ENCODE peak calls at places on chromosomes 12 and 14, in ten cellular contexts. I is prostate gland, Y is body of pancreas, Q is H54, G is thyroid gland, M is stomach, D is lower leg skin, T is HCT116, R is suprapubic skin, S is A549. U is an unnamed sample.

GRCh38 chr14:105853089-105853906 is 326.9 kb downstream of the TMEM121 start:
- DNase-seq in I (no peak), Y (no peak), Q (no peak), G (no peak), M (no peak), D (no peak), T (no peak), R (peak), S (no peak), U (no peak)

GRCh38 chr14:104806625-104807465 is 5.9 kb downstream of the ZBTB42 start:
- DNase-seq in I (no peak), Y (no peak), Q (no peak), G (no peak), M (no peak), D (no peak), T (no peak), R (no peak), S (no peak), U (no peak)

GRCh38 chr14:23805761-23806160 is 147.8 kb upstream of the DHRS4 start:
- DNase-seq in I (no peak), Y (no peak), Q (no peak), G (no peak), M (no peak), D (no peak), T (no peak), R (no peak), S (no peak), U (no peak)

GRCh38 chr12:27595231-27595642 is 71.2 kb downstream of the PPFIBP1 start:
- DNase-seq in I (no peak), Y (peak), Q (no peak), G (peak), M (no peak), D (no peak), T (no peak), R (no peak), S (no peak), U (no peak)

GRCh38 chr14:75548544-75548943 is 26.3 kb downstream of the BATF start:
- DNase-seq in I (no peak), Y (peak), Q (no peak), G (no peak), M (no peak), D (no peak), T (no peak), R (no peak), S (no peak), U (no peak)

GRCh38 chr14:77212933-77213656 is 31.5 kb downstream of the TMEM63C start:
- DNase-seq in I (peak), Y (peak), Q (peak), G (peak), M (peak), D (no peak), T (peak), R (no peak), S (peak), U (peak)

GRCh38 chr12:94561943-94562411 is 88.4 kb downstream of the TMCC3 start:
- DNase-seq in I (peak), Y (peak), Q (no peak), G (peak), M (peak), D (no peak), T (no peak), R (no peak), S (no peak), U (no peak)

GRCh38 chr12:88952543-88952942 is 372.3 kb upstream of the KITLG start:
- DNase-seq in I (no peak), Y (peak), Q (no peak), G (no peak), M (peak), D (no peak), T (peak), R (no peak), S (no peak), U (no peak)

GRCh38 chr14:24317141-24317927 is 6.0 kb downstream of the LTB4R start:
- DNase-seq in I (no peak), Y (no peak), Q (peak), G (no peak), M (no peak), D (no peak), T (no peak), R (no peak), S (no peak), U (no peak)

GRCh38 chr12:84924956-84925355 is 12.4 kb upstream of the SLC6A15 start:
- DNase-seq in I (no peak), Y (no peak), Q (no peak), G (no peak), M (no peak), D (no peak), T (no peak), R (no peak), S (no peak), U (no peak)

GRCh38 chr12:122437656-122438121 is 15.2 kb upstream of the CLIP1 start:
- DNase-seq in I (peak), Y (peak), Q (peak), G (no peak), M (peak), D (peak), T (no peak), R (peak), S (no peak), U (no peak)

GRCh38 chr12:66290716-66291200 is 11.5 kb upstream of the HELB start:
- DNase-seq in I (no peak), Y (no peak), Q (no peak), G (no peak), M (no peak), D (no peak), T (no peak), R (no peak), S (no peak), U (peak)

GRCh38 chr12:6374028-6374780 is 1.2 kb downstream of the SCNN1A start:
- DNase-seq in I (no peak), Y (no peak), Q (no peak), G (peak), M (no peak), D (no peak), T (no peak), R (no peak), S (no peak), U (no peak)

GRCh38 chr12:117875652-117876491 is 92.9 kb downstream of the KSR2 start:
- DNase-seq in I (no peak), Y (no peak), Q (no peak), G (peak), M (no peak), D (no peak), T (no peak), R (no peak), S (no peak), U (peak)

GRCh38 chr14:51357250-51357649 is 117.2 kb downstream of the TMX1 start:
- DNase-seq in I (no peak), Y (no peak), Q (no peak), G (no peak), M (no peak), D (no peak), T (no peak), R (no peak), S (no peak), U (no peak)

GRCh38 chr14:78302841-78303240 is 132.7 kb downstream of the NRXN3 start:
- DNase-seq in I (no peak), Y (no peak), Q (no peak), G (no peak), M (no peak), D (no peak), T (no peak), R (no peak), S (no peak), U (peak)

GRCh38 chr14:52348796-52349195 is 34.7 kb downstream of the PTGER2 start:
- DNase-seq in I (no peak), Y (no peak), Q (no peak), G (no peak), M (no peak), D (no peak), T (no peak), R (no peak), S (no peak), U (no peak)

GRCh38 chr12:25713264-25713663 is 160.2 kb upstream of the LMNTD1 start:
- DNase-seq in I (no peak), Y (no peak), Q (no peak), G (no peak), M (no peak), D (no peak), T (no peak), R (no peak), S (no peak), U (no peak)

GRCh38 chr14:69268763-69269162 is 8.8 kb downstream of the GALNT16 start:
- DNase-seq in I (no peak), Y (no peak), Q (no peak), G (no peak), M (no peak), D (no peak), T (no peak), R (no peak), S (no peak), U (no peak)

GRCh38 chr12:113246478-113247122 is 25.3 kb downstream of the TPCN1 start:
- DNase-seq in I (peak), Y (no peak), Q (no peak), G (no peak), M (peak), D (no peak), T (no peak), R (no peak), S (no peak), U (no peak)

GRCh38 chr14:69261761-69262331 is 1.9 kb downstream of the GALNT16 start:
- DNase-seq in I (no peak), Y (no peak), Q (peak), G (no peak), M (no peak), D (no peak), T (no peak), R (peak), S (no peak), U (no peak)

GRCh38 chr12:71469235-71469873 is 29.8 kb downstream of the LGR5 start:
- DNase-seq in I (no peak), Y (no peak), Q (peak), G (no peak), M (no peak), D (no peak), T (peak), R (no peak), S (no peak), U (no peak)

GRCh38 chr12:29762637-29763300 is 21.0 kb downstream of the TMTC1 start:
- DNase-seq in I (peak), Y (no peak), Q (no peak), G (no peak), M (no peak), D (no peak), T (no peak), R (no peak), S (no peak), U (no peak)

GRCh38 chr14:55417955-55418354 is 6.3 kb upstream of the ATG14 start:
- DNase-seq in I (no peak), Y (no peak), Q (no peak), G (no peak), M (no peak), D (no peak), T (no peak), R (no peak), S (no peak), U (peak)

GRCh38 chr14:61174395-61175386 is 106.4 kb downstream of the TMEM30B start:
- DNase-seq in I (no peak), Y (no peak), Q (no peak), G (no peak), M (no peak), D (no peak), T (no peak), R (no peak), S (no peak), U (no peak)

GRCh38 chr14:77032483-77032853 is 4.0 kb upstream of the IRF2BPL start:
- DNase-seq in I (no peak), Y (no peak), Q (no peak), G (no peak), M (no peak), D (no peak), T (no peak), R (no peak), S (no peak), U (no peak)

GRCh38 chr12:130031571-130032189 is 127.9 kb upstream of the TMEM132D start:
- DNase-seq in I (no peak), Y (peak), Q (peak), G (peak), M (peak), D (no peak), T (no peak), R (no peak), S (peak), U (peak)

GRCh38 chr14:103422981-103423600 is 37.9 kb downstream of the MARK3 start:
- DNase-seq in I (no peak), Y (no peak), Q (no peak), G (no peak), M (no peak), D (no peak), T (no peak), R (no peak), S (no peak), U (no peak)

GRCh38 chr12:4586500-4586899 is 24.5 kb downstream of the DYRK4 start:
- DNase-seq in I (no peak), Y (no peak), Q (no peak), G (peak), M (no peak), D (no peak), T (no peak), R (no peak), S (no peak), U (no peak)

GRCh38 chr14:84458881-84459280 is 1071.1 kb upstream of the FLRT2 start:
- DNase-seq in I (no peak), Y (no peak), Q (no peak), G (peak), M (no peak), D (no peak), T (no peak), R (no peak), S (no peak), U (no peak)

GRCh38 chr14:68394719-68395117 is 398.1 kb downstream of the ZFP36L1 start:
- DNase-seq in I (no peak), Y (no peak), Q (no peak), G (no peak), M (no peak), D (no peak), T (no peak), R (no peak), S (no peak), U (no peak)

DNA sequence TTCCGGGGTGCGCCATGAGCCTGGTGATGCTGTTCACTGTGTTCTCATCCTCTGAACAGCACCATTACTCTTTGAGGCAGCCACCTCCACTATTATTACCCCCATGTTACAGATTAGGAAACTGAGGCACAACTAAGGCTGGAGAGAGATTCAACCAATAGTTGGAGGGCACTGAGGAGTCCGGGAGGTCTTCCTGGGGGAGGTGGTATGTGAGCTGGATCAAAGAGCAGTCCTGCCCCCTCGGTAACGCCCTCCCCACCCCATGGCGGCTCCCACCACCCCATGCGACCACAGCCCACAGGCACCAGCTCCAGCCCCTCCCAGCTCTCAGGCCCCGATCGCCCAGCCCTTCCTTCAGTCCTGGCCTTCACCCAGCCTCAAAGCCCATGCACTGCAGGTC is 43.5 kb downstream of the SCARB1 start:
- DNase-seq in I (no peak), Y (no peak), Q (no peak), G (no peak), M (no peak), D (no peak), T (no peak), R (no peak), S (no peak), U (no peak)
- TF ChIP-seq POLR2A in I (no peak), Y (no peak), Q (no peak), G (no peak), M (no peak), D (no peak), T (no peak), R (no peak), S (no peak), U (no peak)

GRCh38 chr14:99581371-99581770 is 22.6 kb downstream of the CCDC85C start:
- DNase-seq in I (no peak), Y (no peak), Q (no peak), G (no peak), M (no peak), D (no peak), T (no peak), R (no peak), S (no peak), U (no peak)

GRCh38 chr14:99576761-99577705 is 27.0 kb downstream of the CCDC85C start:
- DNase-seq in I (no peak), Y (no peak), Q (no peak), G (peak), M (no peak), D (no peak), T (no peak), R (no peak), S (no peak), U (no peak)

GRCh38 chr14:99579903-99580570 is 24.0 kb downstream of the CCDC85C start:
- DNase-seq in I (peak), Y (peak), Q (peak), G (peak), M (peak), D (no peak), T (peak), R (no peak), S (peak), U (no peak)

GRCh38 chr14:99578541-99579044 is 25.4 kb downstream of the CCDC85C start:
- DNase-seq in I (peak), Y (peak), Q (no peak), G (no peak), M (no peak), D (no peak), T (no peak), R (no peak), S (no peak), U (no peak)

GRCh38 chr14:99579077-99579836 is 24.8 kb downstream of the CCDC85C start:
- DNase-seq in I (peak), Y (peak), Q (no peak), G (peak), M (peak), D (peak), T (no peak), R (no peak), S (no peak), U (no peak)
- TF ChIP-seq POLR2A in I (peak), Y (peak), Q (no peak), G (no peak), M (no peak), D (no peak), T (no peak), R (no peak), S (no peak), U (no peak)

GRCh38 chr12:104423273-104423672 is 33.5 kb upstream of the CHST11 start:
- DNase-seq in I (no peak), Y (no peak), Q (no peak), G (no peak), M (no peak), D (no peak), T (peak), R (no peak), S (no peak), U (no peak)
- TF ChIP-seq POLR2A in I (no peak), Y (no peak), Q (no peak), G (no peak), M (no peak), D (no peak), T (no peak), R (no peak), S (no peak), U (no peak)

DNA sequence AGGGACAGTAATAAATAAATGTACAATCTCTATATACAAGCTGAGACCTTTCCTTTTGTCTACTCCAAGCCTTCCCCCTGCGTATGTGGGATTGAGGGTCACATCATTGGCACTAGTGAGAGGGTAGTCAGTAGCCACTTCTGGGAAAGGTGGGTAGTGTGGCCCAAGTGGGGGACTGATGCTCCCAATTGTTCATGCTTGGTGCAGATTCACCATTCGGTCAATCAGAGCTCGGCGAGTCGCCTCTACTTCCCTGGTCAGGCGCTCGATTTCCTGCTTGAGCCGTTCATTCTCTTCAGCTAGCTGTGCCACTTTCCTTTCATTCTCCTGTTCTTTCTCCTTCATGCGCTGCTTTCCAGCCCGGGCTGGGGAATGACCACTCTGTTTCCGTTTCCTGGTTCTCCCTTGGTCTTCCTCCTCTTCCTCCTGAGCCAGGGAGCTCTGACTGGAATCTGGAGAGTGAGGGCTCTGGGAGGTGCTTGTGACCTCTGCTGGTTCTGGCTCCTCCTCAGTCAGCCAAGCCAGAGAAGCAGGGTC is 3.6 kb downstream of the DDIT3 start:
- DNase-seq in I (no peak), Y (no peak), Q (no peak), G (no peak), M (no peak), D (no peak), T (no peak), R (no peak), S (no peak), U (no peak)
- TF ChIP-seq POLR2A in I (no peak), Y (no peak), Q (no peak), G (no peak), M (no peak), D (no peak), T (no peak), R (no peak), S (no peak), U (peak)

GRCh38 chr14:31858868-31859267 is 218.2 kb upstream of the ARHGAP5 start:
- DNase-seq in I (no peak), Y (no peak), Q (no peak), G (no peak), M (no peak), D (no peak), T (no peak), R (no peak), S (no peak), U (no peak)

GRCh38 chr14:31854508-31855075 is 222.5 kb upstream of the ARHGAP5 start:
- DNase-seq in I (no peak), Y (no peak), Q (no peak), G (no peak), M (no peak), D (no peak), T (no peak), R (no peak), S (no peak), U (no peak)

GRCh38 chr14:31855262-31855661 is 221.8 kb upstream of the ARHGAP5 start:
- DNase-seq in I (no peak), Y (no peak), Q (no peak), G (no peak), M (no peak), D (no peak), T (no peak), R (no peak), S (no peak), U (no peak)
- TF ChIP-seq POLR2A in I (no peak), Y (no peak), Q (no peak), G (no peak), M (no peak), D (no peak), T (no peak), R (no peak), S (no peak), U (no peak)